ENCODE peak calls at places on chromosomes 4 and X, in nine cellular contexts. N is adrenal gland, Z is suprapubic skin, G is stomach, D is A549, R is GM12892, B is body of pancreas, C is esophagus squamous epithelium, W is IMR-90. I is an unnamed sample.

GRCh38 chr4:83075271-83075670 is 39.3 kb downstream of the PLAC8 start:
- DNase-seq in N (peak; percentile 18), Z (no peak), G (no peak), D (no peak), R (no peak), B (no peak), C (no peak), W (peak; percentile 41), I (no peak)

GRCh38 chrX:37785569-37785968 is 5.7 kb downstream of the CYBB start:
- DNase-seq in N (peak; percentile 7), Z (no peak), G (no peak), D (no peak), R (no peak), B (peak; percentile 3), C (no peak), W (no peak), I (no peak)

GRCh38 chrX:105865709-105866108 is 43.4 kb downstream of the NRK start:
- DNase-seq in N (no peak), Z (no peak), G (no peak), D (no peak), R (no peak), B (no peak), C (no peak), W (no peak), I (no peak)

GRCh38 chr4:66688674-66689073 is 856.6 kb downstream of the CENPC start:
- DNase-seq in N (no peak), Z (no peak), G (no peak), D (peak; percentile 1), R (no peak), B (no peak), C (no peak), W (peak; percentile 9), I (no peak)

GRCh38 chrX:96004386-96004785 is 680.3 kb upstream of the DIAPH2 start:
- DNase-seq in N (no peak), Z (no peak), G (no peak), D (no peak), R (no peak), B (no peak), C (no peak), W (peak; percentile 74), I (no peak)

GRCh38 chr4:44121210-44121609 is 327.4 kb downstream of the KCTD8 start:
- DNase-seq in N (no peak), Z (no peak), G (no peak), D (no peak), R (no peak), B (no peak), C (no peak), W (no peak), I (no peak)

GRCh38 chrX:118807151-118808017 is 16.2 kb upstream of the ZCCHC12 start:
- DNase-seq in N (peak; percentile 35), Z (no peak), G (peak; percentile 35), D (peak; percentile 26), R (no peak), B (peak; percentile 31), C (no peak), W (peak; percentile 52), I (peak; percentile 23)

GRCh38 chr4:105127154-105127445 is 19.6 kb upstream of the TET2 start:
- DNase-seq in N (no peak), Z (no peak), G (no peak), D (no peak), R (no peak), B (no peak), C (no peak), W (no peak), I (no peak)

GRCh38 chr4:39255266-39255665 is 72.9 kb downstream of the WDR19 start:
- DNase-seq in N (no peak), Z (no peak), G (no peak), D (peak; percentile 7), R (no peak), B (no peak), C (no peak), W (peak; percentile 65), I (no peak)

GRCh38 chrX:314049-314448 is 4.5 kb downstream of the GTPBP6 start:
- DNase-seq in N (no peak), Z (no peak), G (no peak), D (no peak), R (no peak), B (no peak), C (no peak), W (no peak), I (no peak)

GRCh38 chr4:83150563-83151330 is 36.2 kb upstream of the PLAC8 start:
- DNase-seq in N (peak; percentile 8), Z (no peak), G (peak; percentile 35), D (no peak), R (no peak), B (no peak), C (no peak), W (no peak), I (no peak)

GRCh38 chr4:103150677-103151076 is 47.5 kb downstream of the CENPE start:
- DNase-seq in N (no peak), Z (no peak), G (no peak), D (peak; percentile 2), R (no peak), B (no peak), C (no peak), W (peak; percentile 24), I (no peak)

GRCh38 chrX:107226766-107227165 is 20.4 kb downstream of the DNAAF6 start:
- DNase-seq in N (no peak), Z (no peak), G (no peak), D (no peak), R (no peak), B (no peak), C (no peak), W (no peak), I (no peak)

DNA sequence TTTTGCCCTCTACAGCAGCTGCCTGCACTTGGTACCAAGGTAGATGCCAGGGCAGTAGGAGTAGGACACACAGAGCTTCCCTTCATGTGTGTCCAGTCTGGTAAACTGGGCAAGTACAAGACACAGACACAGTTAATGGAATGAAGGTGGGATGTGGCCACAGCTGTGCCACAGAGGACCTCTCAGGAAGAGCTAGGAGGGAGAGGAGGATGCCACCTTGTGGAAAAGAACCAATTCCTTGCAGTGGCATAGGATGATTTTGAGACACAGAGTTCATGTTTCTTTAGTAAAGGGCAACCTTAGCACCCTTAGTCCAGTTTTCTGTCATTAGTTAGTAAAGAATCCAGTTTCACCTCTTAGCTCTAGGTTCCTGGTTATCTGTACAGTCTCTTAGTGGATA is 36.3 kb upstream of the TBC1D14 start:
- DNase-seq in N (no peak), Z (no peak), G (no peak), D (peak; percentile 10), R (no peak), B (no peak), C (no peak), W (no peak), I (peak; percentile 40)
- TF ChIP-seq POLR2A in N (no peak), Z (no peak), G (no peak), D (no peak), R (no peak), B (no peak), C (no peak), W (no peak), I (no peak)

DNA sequence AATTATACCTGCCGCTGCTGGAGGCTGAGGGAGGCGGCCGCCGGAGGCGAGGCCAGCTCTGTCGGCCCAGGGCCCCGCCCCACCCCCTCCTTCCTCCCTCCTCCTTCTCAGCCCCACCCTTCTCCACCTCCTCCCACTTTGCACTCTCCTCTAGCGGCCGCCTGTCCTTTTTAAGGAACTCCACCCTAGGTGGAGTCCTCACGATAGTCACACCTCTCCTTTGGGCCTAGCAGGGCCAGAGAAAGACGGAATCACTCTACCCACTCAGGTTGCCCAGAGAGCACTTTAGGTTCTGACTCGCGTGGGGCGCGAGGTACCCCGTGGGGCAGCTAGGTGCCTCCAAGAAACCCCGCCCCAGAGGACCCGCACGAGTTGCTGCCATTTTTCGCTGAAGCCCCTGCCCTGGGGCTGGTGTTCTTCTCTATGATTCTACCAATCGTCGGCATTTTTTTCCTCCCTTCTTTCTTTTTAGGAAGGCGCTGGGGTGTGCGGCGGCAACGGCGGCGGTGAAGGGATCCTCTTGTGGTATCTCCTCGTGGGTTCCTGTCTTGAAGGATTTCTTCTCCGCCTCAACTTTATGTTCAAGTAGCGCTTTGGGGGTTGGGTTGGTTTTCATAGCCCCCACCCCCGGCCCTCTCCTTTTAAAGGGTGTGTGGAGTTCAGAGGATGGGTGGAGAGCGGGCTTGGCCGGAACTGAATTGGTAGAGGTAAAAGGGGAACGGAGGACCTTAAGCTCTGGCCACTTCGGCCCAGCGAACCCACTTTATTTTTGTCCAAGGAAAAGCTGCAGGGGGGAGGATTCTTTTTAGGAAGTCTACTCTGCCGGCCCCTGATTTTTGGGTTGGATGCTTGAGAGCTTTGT is at the start of gene KLF8:
- DNase-seq in N (peak; percentile 42), Z (peak; percentile 77), G (peak; percentile 44), D (no peak), R (peak; percentile 35), B (peak; percentile 51), C (no peak), W (no peak), I (peak; percentile 43)
- TF ChIP-seq POLR2A in N (no peak), Z (no peak), G (no peak), D (no peak), R (no peak), B (no peak), C (no peak), W (no peak), I (no peak)

DNA sequence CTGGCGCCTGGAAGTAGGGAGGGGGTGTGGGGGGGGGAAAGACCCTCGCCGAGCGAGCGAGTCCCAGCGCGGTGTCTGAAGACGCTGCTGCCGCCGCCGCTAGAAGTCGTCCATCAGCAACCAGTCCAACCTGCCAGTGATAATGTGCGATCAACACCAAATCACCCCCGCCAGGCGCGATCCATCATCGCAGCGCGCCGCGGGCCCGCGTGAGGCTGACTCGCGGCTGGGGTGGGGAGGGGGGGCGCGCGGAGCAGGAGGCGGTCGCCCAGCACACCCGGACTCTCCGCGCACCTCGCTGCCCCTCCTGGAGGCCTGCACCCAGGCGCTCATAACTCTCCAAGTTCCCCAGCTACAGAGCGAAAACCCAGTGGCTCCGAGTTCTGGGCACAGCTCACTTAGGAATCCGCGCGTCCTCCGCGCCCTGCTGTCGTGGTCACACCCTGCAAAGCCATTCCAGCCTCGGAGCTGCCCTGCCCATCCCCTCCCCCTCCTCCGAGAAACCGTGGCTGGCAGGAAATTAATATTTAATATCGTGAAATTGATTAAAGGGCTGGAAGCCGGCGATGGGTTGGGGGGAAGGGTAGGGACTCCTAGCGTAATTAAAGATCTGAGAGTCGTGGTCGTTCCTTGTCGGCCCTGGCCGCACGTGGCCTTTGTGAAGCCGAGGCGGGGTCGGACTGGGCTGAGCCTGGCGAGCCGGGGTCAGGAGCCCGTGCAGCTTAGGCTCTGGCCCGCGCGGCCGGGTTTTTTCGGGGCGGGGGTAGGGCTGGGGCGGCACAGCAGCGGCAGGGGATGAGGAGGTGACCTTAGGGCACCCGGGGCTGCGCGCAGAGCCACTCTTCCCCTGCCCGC is 58.1 kb upstream of the BCOR start:
- DNase-seq in N (no peak), Z (no peak), G (no peak), D (peak; percentile 32), R (no peak), B (no peak), C (no peak), W (no peak), I (peak; percentile 25)
- TF ChIP-seq POLR2A in N (no peak), Z (no peak), G (no peak), D (no peak), R (no peak), B (no peak), C (no peak), W (no peak), I (no peak)

DNA sequence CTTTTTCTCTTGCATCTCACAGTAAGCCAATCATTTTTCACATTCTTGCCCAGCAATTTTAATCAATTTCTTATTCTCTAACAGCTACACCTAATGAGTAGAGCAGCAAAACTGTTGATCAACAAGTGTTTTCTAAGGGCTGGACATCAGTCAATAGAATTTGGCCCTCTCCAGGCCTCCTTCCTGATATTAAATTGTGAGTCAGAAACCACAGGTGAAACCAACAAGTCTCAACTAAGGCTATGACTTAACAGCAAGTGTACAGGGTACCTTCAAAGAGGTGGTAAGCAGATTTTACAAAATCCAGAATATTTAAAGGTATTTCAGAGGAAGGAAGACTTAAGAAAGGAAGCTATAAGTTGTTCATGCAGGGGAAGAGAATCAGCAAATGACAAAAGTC is 156.5 kb upstream of the ARHGAP24 start:
- DNase-seq in N (no peak), Z (no peak), G (no peak), D (no peak), R (no peak), B (no peak), C (no peak), W (no peak), I (no peak)
- TF ChIP-seq POLR2A in N (no peak), Z (no peak), G (no peak), D (no peak), R (no peak), B (no peak), C (no peak), W (no peak), I (no peak)

I was measured in erythroblast.